ENCODE peak calls at places on chromosome 21, in eight cellular contexts. I is epithelial cell of esophagus, M is SK-N-MC, W is tibial nerve, Y is fibroblast of lung, Q is IMR-90, K is ascending aorta, U is fibroblast of pulmonary artery. G is an unnamed sample.

GRCh38 chr21:41585199-41585994 is 77.4 kb upstream of the TMPRSS2 start:
- DNase-seq in K (peak), U (no peak), Q (no peak), I (no peak), Y (no peak), M (no peak), W (no peak), G (no peak)

GRCh38 chr21:32456497-32456918 is 44.0 kb downstream of the EVA1C start:
- DNase-seq in U (peak), I (peak), K (peak), Y (peak), Q (peak), M (no peak), W (peak), G (no peak)

GRCh38 chr21:25557170-25557569 is 50.1 kb downstream of the MRPL39 start:
- DNase-seq in K (no peak), Q (peak), U (no peak), W (no peak), I (no peak), Y (peak), M (no peak), G (no peak)

GRCh38 chr21:37207441-37208009 is 59.6 kb downstream of the VPS26C start:
- DNase-seq in Q (no peak), K (peak), U (no peak), I (peak), M (no peak), W (no peak), Y (peak), G (no peak)

GRCh38 chr21:33760641-33761103 is 118.4 kb downstream of the ITSN1 start:
- DNase-seq in U (peak), Q (peak), W (no peak), K (no peak), I (no peak), M (no peak), Y (peak), G (no peak)

GRCh38 chr21:35198004-35198403 is 148.9 kb upstream of the RUNX1 start:
- DNase-seq in K (no peak), W (no peak), M (no peak), Y (peak), U (peak), I (peak), Q (peak), G (no peak)

GRCh38 chr21:43916691-43917514 is 51.9 kb downstream of the AGPAT3 start:
- DNase-seq in K (no peak), U (no peak), M (no peak), W (no peak), I (no peak), Q (peak), Y (no peak), G (no peak)

GRCh38 chr21:30590297-30590696 is at the start of gene KRTAP22-2:
- DNase-seq in U (no peak), Q (no peak), M (no peak), Y (no peak), K (no peak), I (no peak), W (no peak), G (no peak)

GRCh38 chr21:33825898-33826297 is 89.7 kb downstream of the ATP5PO start:
- DNase-seq in Q (peak), U (peak), W (peak), M (no peak), I (no peak), Y (peak), K (no peak), G (no peak)

GRCh38 chr21:17554619-17555472 is 42.0 kb downstream of the CXADR start:
- DNase-seq in K (no peak), U (peak), W (no peak), Q (peak), Y (peak), I (peak), M (no peak), G (no peak)

GRCh38 chr21:15241997-15242767 is 177.4 kb upstream of the NRIP1 start:
- DNase-seq in W (no peak), M (no peak), Y (peak), Q (no peak), U (no peak), I (peak), K (no peak), G (no peak)

GRCh38 chr21:46542588-46543092 is 62.2 kb downstream of the S100B start:
- DNase-seq in Y (no peak), K (no peak), U (no peak), W (no peak), I (no peak), M (no peak), Q (no peak), G (no peak)

GRCh38 chr21:43812139-43812821 is 22.9 kb downstream of the RRP1 start:
- DNase-seq in K (no peak), I (peak), M (no peak), U (no peak), W (no peak), Y (no peak), Q (no peak), G (no peak)

GRCh38 chr21:21851657-21852056 is 853.4 kb downstream of the NCAM2 start:
- DNase-seq in U (peak), W (no peak), Y (peak), K (no peak), I (peak), Q (peak), M (no peak), G (no peak)

GRCh38 chr21:40143822-40144525 is 276.7 kb downstream of the PCP4 start:
- DNase-seq in K (no peak), Y (peak), Q (peak), W (peak), U (peak), M (peak), I (peak), G (peak)

GRCh38 chr21:41601573-41602371 is 93.8 kb upstream of the TMPRSS2 start:
- DNase-seq in Q (peak), W (no peak), I (peak), K (peak), M (no peak), U (peak), Y (peak), G (no peak)

GRCh38 chr21:41431788-41432548 is 5.9 kb downstream of the MX1 start:
- DNase-seq in Q (no peak), W (no peak), Y (no peak), K (no peak), I (no peak), U (no peak), M (no peak), G (no peak)

GRCh38 chr21:21109736-21110135 is 111.5 kb downstream of the NCAM2 start:
- DNase-seq in K (no peak), Y (no peak), M (no peak), W (no peak), U (no peak), I (no peak), Q (no peak), G (no peak)

GRCh38 chr21:38853421-38853919 is 47.7 kb downstream of the ETS2 start:
- DNase-seq in M (no peak), U (peak), W (no peak), K (no peak), Q (peak), Y (peak), I (peak), G (no peak)

GRCh38 chr21:39007985-39008384 is 175.3 kb downstream of the PSMG1 start:
- DNase-seq in I (no peak), Q (no peak), M (no peak), W (no peak), U (no peak), Y (no peak), K (no peak), G (no peak)

GRCh38 chr21:25428537-25428936 is 178.7 kb downstream of the MRPL39 start:
- DNase-seq in M (no peak), I (peak), K (no peak), W (no peak), Q (peak), Y (no peak), U (no peak), G (no peak)

GRCh38 chr21:38987551-38988210 is 182.0 kb downstream of the ETS2 start:
- DNase-seq in Y (no peak), U (no peak), M (no peak), W (no peak), I (no peak), Q (no peak), K (no peak), G (no peak)

GRCh38 chr21:33101300-33102005 is 31.5 kb downstream of the OLIG1 start:
- DNase-seq in Y (no peak), Q (no peak), M (no peak), I (no peak), W (no peak), U (no peak), K (no peak), G (no peak)

GRCh38 chr21:40204956-40205355 is 337.7 kb downstream of the PCP4 start:
- DNase-seq in I (no peak), M (no peak), Y (no peak), Q (no peak), K (no peak), U (no peak), W (no peak), G (no peak)

GRCh38 chr21:46455575-46456385 is 2.9 kb upstream of the DIP2A start:
- DNase-seq in M (no peak), Y (peak), U (peak), W (no peak), Q (peak), I (peak), K (no peak), G (peak)

GRCh38 chr21:19048088-19048672 is 644.6 kb upstream of the TMPRSS15 start:
- DNase-seq in M (no peak), I (no peak), W (no peak), Y (no peak), Q (no peak), K (no peak), U (no peak), G (no peak)

GRCh38 chr21:28016571-28016970 is 976.1 kb downstream of the LTN1 start:
- DNase-seq in I (no peak), M (no peak), Q (peak), K (no peak), U (no peak), Y (peak), W (no peak), G (no peak)

GRCh38 chr21:27722095-27722494 is 755.2 kb upstream of the ADAMTS5 start:
- DNase-seq in Q (no peak), I (peak), K (no peak), W (no peak), Y (no peak), M (no peak), U (no peak), G (no peak)

GRCh38 chr21:14987370-14988170 is 77.2 kb downstream of the NRIP1 start:
- DNase-seq in Q (no peak), M (no peak), I (no peak), Y (no peak), K (no peak), W (no peak), U (no peak), G (no peak)

GRCh38 chr21:39317134-39318090 is 4.0 kb upstream of the BRWD1 start:
- DNase-seq in I (peak), Q (no peak), K (no peak), U (no peak), Y (no peak), W (no peak), M (no peak), G (no peak)

GRCh38 chr21:15282666-15283065 is 217.9 kb upstream of the NRIP1 start:
- DNase-seq in W (no peak), Q (no peak), Y (peak), M (no peak), I (no peak), K (no peak), U (peak), G (no peak)

GRCh38 chr21:38494688-38495087 is 3.6 kb downstream of the ERG start:
- DNase-seq in M (no peak), I (no peak), K (peak), W (no peak), Y (peak), Q (no peak), U (no peak), G (no peak)

GRCh38 chr21:26790289-26790688 is 54.9 kb downstream of the ADAMTS1 start:
- DNase-seq in M (no peak), Y (no peak), K (no peak), U (no peak), W (no peak), I (peak), Q (no peak), G (no peak)

GRCh38 chr21:15289246-15289645 is 224.4 kb upstream of the NRIP1 start:
- DNase-seq in W (no peak), Q (no peak), U (no peak), I (no peak), Y (no peak), K (no peak), M (no peak), G (no peak)

GRCh38 chr21:31142600-31142999 is 104.3 kb upstream of the KRTAP19-8 start:
- DNase-seq in Q (no peak), I (no peak), W (no peak), K (no peak), M (no peak), U (no peak), Y (no peak), G (no peak)

GRCh38 chr21:44918581-44919033 is 2.1 kb downstream of the ITGB2 start:
- DNase-seq in U (no peak), W (no peak), I (no peak), Y (no peak), Q (no peak), K (no peak), M (no peak), G (no peak)

GRCh38 chr21:44921928-44922327 is 1.2 kb upstream of the ITGB2 start:
- DNase-seq in I (no peak), Q (no peak), W (no peak), K (no peak), M (no peak), Y (no peak), U (no peak), G (no peak)

GRCh38 chr21:44920694-44921604 is at the start of gene ITGB2:
- DNase-seq in W (no peak), U (no peak), K (peak), I (no peak), Q (no peak), M (no peak), Y (no peak), G (no peak)

GRCh38 chr21:44919111-44919912 is 1.4 kb downstream of the ITGB2 start:
- DNase-seq in K (no peak), I (no peak), U (no peak), Q (no peak), M (no peak), W (no peak), Y (no peak), G (no peak)

GRCh38 chr21:44919913-44920693 is 596 bp downstream of the ITGB2 start:
- DNase-seq in I (no peak), U (no peak), Q (no peak), M (no peak), Y (no peak), W (no peak), K (no peak), G (no peak)
- H3K4me3 ChIP-seq in I (no peak), U (no peak), Q (no peak), M (no peak), Y (no peak), W (peak), K (peak), G (no peak)

GRCh38 chr21:45166931-45167330 is 92.6 kb downstream of the ADARB1 start:
- DNase-seq in U (no peak), W (no peak), Y (no peak), Q (no peak), I (peak), K (no peak), M (no peak), G (no peak)
- H3K4me3 ChIP-seq in U (no peak), W (no peak), Y (no peak), Q (no peak), I (no peak), K (no peak), M (peak), G (no peak)

GRCh38 chr21:45249626-45250025 is 38.1 kb downstream of the POFUT2 start:
- DNase-seq in M (no peak), W (no peak), Y (no peak), Q (no peak), K (no peak), I (no peak), U (no peak), G (no peak)

GRCh38 chr21:45248301-45248892 is 39.3 kb downstream of the POFUT2 start:
- DNase-seq in I (no peak), W (no peak), M (no peak), U (no peak), K (no peak), Y (no peak), Q (no peak), G (no peak)

GRCh38 chr21:45250272-45250671 is 37.4 kb downstream of the POFUT2 start:
- DNase-seq in K (no peak), Y (no peak), U (no peak), Q (no peak), W (no peak), I (no peak), M (no peak), G (no peak)

GRCh38 chr21:45250914-45251634 is 36.6 kb downstream of the POFUT2 start:
- DNase-seq in Y (no peak), K (no peak), W (no peak), I (no peak), Q (no peak), M (no peak), U (no peak), G (no peak)

DNA sequence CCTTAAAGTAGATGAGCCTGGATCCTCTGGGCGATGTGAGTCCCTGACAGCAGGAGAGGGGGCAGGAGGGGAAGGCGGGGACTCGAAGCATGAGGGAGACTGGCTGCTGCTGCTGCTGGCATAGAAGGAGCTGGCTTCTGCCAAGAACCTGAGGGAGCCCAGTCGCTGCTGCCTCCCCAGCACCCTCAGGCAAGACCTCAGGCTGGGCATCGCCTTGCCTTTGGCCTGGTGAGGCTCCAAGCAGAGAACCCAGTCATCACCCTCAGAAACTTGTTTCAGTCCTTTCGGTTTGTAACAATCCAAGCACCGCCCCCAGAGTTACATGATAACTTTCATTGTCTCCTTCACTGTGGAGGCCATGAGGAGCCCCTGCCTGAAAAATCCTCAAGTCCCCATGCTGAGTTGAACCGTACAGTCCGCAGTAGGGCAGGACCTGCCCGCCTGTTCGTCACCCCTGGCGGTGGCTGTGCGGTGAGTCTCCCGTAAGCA is 38.8 kb downstream of the POFUT2 start:
- DNase-seq in W (no peak), I (no peak), K (peak), U (peak), Q (peak), M (no peak), Y (peak), G (no peak)
- H3K4me3 ChIP-seq in W (no peak), I (no peak), K (peak), U (peak), Q (peak), M (no peak), Y (peak), G (no peak)

DNA sequence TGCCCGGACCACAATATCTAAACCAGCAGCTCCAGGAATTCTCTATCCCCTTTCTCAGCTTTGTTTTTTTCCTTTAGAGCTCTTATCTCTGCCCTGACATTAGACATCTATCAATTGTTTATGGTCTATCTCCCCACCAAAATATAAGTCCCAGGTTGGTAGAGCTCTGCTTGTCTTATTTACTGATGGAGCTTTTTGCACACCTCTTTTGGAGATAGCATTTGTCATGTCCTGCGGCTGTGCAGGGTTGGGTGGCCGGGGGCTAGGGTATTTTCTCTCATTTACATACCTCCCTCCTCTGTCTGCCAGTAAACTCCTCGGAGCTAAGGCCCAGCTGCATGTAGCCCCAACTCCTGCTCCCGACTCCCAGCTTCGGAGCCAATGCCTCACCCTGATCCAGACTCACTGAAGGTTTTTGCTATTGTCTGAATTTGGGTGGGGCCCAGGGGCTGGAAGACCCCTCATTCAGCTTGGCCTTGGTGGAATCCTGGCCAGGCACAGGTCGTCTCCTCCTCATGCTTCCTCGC is 11.1 kb upstream of the PDE9A start:
- DNase-seq in K (no peak), Q (no peak), Y (no peak), M (no peak), I (no peak), U (no peak), W (no peak), G (no peak)
- H3K4me3 ChIP-seq in K (no peak), Q (no peak), Y (no peak), M (no peak), I (no peak), U (no peak), W (no peak), G (no peak)

G was measured in dorsolateral prefrontal cortex.